ENCODE peak calls at places on chromosomes 7 and 10, in four cellular contexts. One of them, this sample, is unnamed.

GRCh38 chr10:112361951-112362770 is 11.8 kb upstream of the ACSL5 start:
- DNase-seq in fibroblast of the conjunctiva: no peak
- DNase-seq in WERI-Rb-1: no peak
- DNase-seq in T-helper 1 cell: no peak
- DNase-seq in this sample: no peak

GRCh38 chr10:60384708-60385398 is 4.8 kb downstream of the ANK3 start:
- DNase-seq in fibroblast of the conjunctiva: peak; percentile 93
- DNase-seq in WERI-Rb-1: no peak
- DNase-seq in T-helper 1 cell: no peak
- DNase-seq in this sample: no peak

GRCh38 chr10:79149662-79150443 is 81.1 kb downstream of the ZMIZ1 start:
- DNase-seq in fibroblast of the conjunctiva: peak; percentile 63
- DNase-seq in WERI-Rb-1: peak; percentile 54
- DNase-seq in T-helper 1 cell: no peak
- DNase-seq in this sample: peak; percentile 59

GRCh38 chr10:126392469-126392868 is 4.2 kb upstream of the ADAM12 start:
- DNase-seq in fibroblast of the conjunctiva: no peak
- DNase-seq in WERI-Rb-1: no peak
- DNase-seq in T-helper 1 cell: no peak
- DNase-seq in this sample: no peak

GRCh38 chr7:157774495-157774894 is 437.7 kb downstream of the DNAJB6 start:
- DNase-seq in fibroblast of the conjunctiva: no peak
- DNase-seq in WERI-Rb-1: no peak
- DNase-seq in T-helper 1 cell: no peak
- DNase-seq in this sample: no peak

GRCh38 chr10:77281719-77282118 is 355.9 kb downstream of the KCNMA1 start:
- DNase-seq in fibroblast of the conjunctiva: no peak
- DNase-seq in WERI-Rb-1: no peak
- DNase-seq in T-helper 1 cell: no peak
- DNase-seq in this sample: no peak

GRCh38 chr7:157412021-157412443 is 75.2 kb downstream of the DNAJB6 start:
- DNase-seq in fibroblast of the conjunctiva: peak; percentile 17
- DNase-seq in WERI-Rb-1: no peak
- DNase-seq in T-helper 1 cell: no peak
- DNase-seq in this sample: peak; percentile 9

GRCh38 chr7:35261476-35262285 is 7.8 kb upstream of the TBX20 start:
- DNase-seq in fibroblast of the conjunctiva: no peak
- DNase-seq in WERI-Rb-1: no peak
- DNase-seq in T-helper 1 cell: no peak
- DNase-seq in this sample: peak; percentile 39

GRCh38 chr7:43926193-43927043 is at the start of gene UBE2D4:
- DNase-seq in fibroblast of the conjunctiva: no peak
- DNase-seq in WERI-Rb-1: peak; percentile 92
- DNase-seq in T-helper 1 cell: peak; percentile 78
- DNase-seq in this sample: peak; percentile 96

GRCh38 chr7:6057316-6058128 is 26.3 kb downstream of the ANKRD61 start:
- DNase-seq in fibroblast of the conjunctiva: no peak
- DNase-seq in WERI-Rb-1: no peak
- DNase-seq in T-helper 1 cell: no peak
- DNase-seq in this sample: no peak